ENCODE peak calls at places on chromosomes 4 and X, in six cellular contexts. One of them, this sample, is unnamed.

GRCh38 chr4:60249784-60250183 is 950.3 kb upstream of the ADGRL3 start:
- DNase-seq in HepG2: no peak
- DNase-seq in K562: no peak
- DNase-seq in H1: no peak
- DNase-seq in GM12891: no peak
- DNase-seq in GM12878: no peak
- DNase-seq in this sample: no peak

GRCh38 chr4:6017800-6018199 is 431 bp downstream of the C4orf50 start:
- DNase-seq in HepG2: no peak
- DNase-seq in K562: no peak
- DNase-seq in GM12891: no peak
- DNase-seq in H1: no peak
- DNase-seq in GM12878: no peak
- DNase-seq in this sample: no peak

GRCh38 chrX:129706395-129707072 is 32.2 kb upstream of the XPNPEP2 start:
- DNase-seq in H1: no peak
- DNase-seq in HepG2: no peak
- DNase-seq in K562: no peak
- DNase-seq in GM12891: no peak
- DNase-seq in GM12878: no peak
- DNase-seq in this sample: no peak

GRCh38 chrX:13239272-13239671 is 80.6 kb downstream of the ATXN3L start:
- DNase-seq in H1: no peak
- DNase-seq in GM12891: no peak
- DNase-seq in K562: no peak
- DNase-seq in GM12878: no peak
- DNase-seq in HepG2: no peak
- DNase-seq in this sample: no peak

GRCh38 chr4:174522183-174523002 is at the start of gene HPGD:
- DNase-seq in HepG2: no peak
- DNase-seq in K562: peak
- DNase-seq in H1: peak
- DNase-seq in GM12891: peak
- DNase-seq in GM12878: no peak
- DNase-seq in this sample: no peak

GRCh38 chr4:73343432-73343831 is 60.7 kb upstream of the ALB start:
- DNase-seq in H1: no peak
- DNase-seq in GM12878: no peak
- DNase-seq in K562: no peak
- DNase-seq in GM12891: no peak
- DNase-seq in HepG2: peak
- DNase-seq in this sample: no peak

GRCh38 chr4:16123356-16124084 is 39.7 kb upstream of the PROM1 start:
- DNase-seq in H1: no peak
- DNase-seq in K562: no peak
- DNase-seq in GM12891: no peak
- DNase-seq in GM12878: no peak
- DNase-seq in HepG2: no peak
- DNase-seq in this sample: no peak

GRCh38 chrX:130085551-130085986 is 24.7 kb downstream of the ELF4 start:
- DNase-seq in HepG2: no peak
- DNase-seq in H1: no peak
- DNase-seq in GM12891: no peak
- DNase-seq in K562: no peak
- DNase-seq in GM12878: no peak
- DNase-seq in this sample: no peak

GRCh38 chrX:31224321-31225012 is 152.6 kb upstream of the FTHL17 start:
- DNase-seq in GM12891: no peak
- DNase-seq in K562: no peak
- DNase-seq in GM12878: no peak
- DNase-seq in HepG2: no peak
- DNase-seq in H1: no peak
- DNase-seq in this sample: no peak

GRCh38 chr4:180041576-180041975 is 2201.6 kb upstream of the TENM3 start:
- DNase-seq in K562: no peak
- DNase-seq in HepG2: peak
- DNase-seq in GM12891: no peak
- DNase-seq in H1: no peak
- DNase-seq in GM12878: no peak
- DNase-seq in this sample: no peak

GRCh38 chr4:159012381-159012780 is 90.5 kb upstream of the RAPGEF2 start:
- DNase-seq in K562: no peak
- DNase-seq in GM12891: no peak
- DNase-seq in HepG2: no peak
- DNase-seq in GM12878: no peak
- DNase-seq in H1: no peak
- DNase-seq in this sample: no peak

GRCh38 chrX:22272613-22273012 is at the start of gene CBLL2:
- DNase-seq in HepG2: no peak
- DNase-seq in H1: no peak
- DNase-seq in K562: no peak
- DNase-seq in GM12891: no peak
- DNase-seq in GM12878: no peak
- DNase-seq in this sample: no peak

GRCh38 chr4:5921578-5921977 is 28.7 kb upstream of the CRMP1 start:
- DNase-seq in HepG2: no peak
- DNase-seq in K562: no peak
- DNase-seq in GM12878: no peak
- DNase-seq in GM12891: no peak
- DNase-seq in H1: no peak
- DNase-seq in this sample: no peak

GRCh38 chr4:175376287-175376977 is 435.6 kb downstream of the GPM6A start:
- DNase-seq in K562: no peak
- DNase-seq in H1: no peak
- DNase-seq in GM12891: no peak
- DNase-seq in GM12878: no peak
- DNase-seq in HepG2: no peak
- DNase-seq in this sample: no peak

GRCh38 chrX:29024813-29025342 is 437.6 kb downstream of the IL1RAPL1 start:
- DNase-seq in GM12891: no peak
- DNase-seq in H1: no peak
- DNase-seq in GM12878: no peak
- DNase-seq in K562: no peak
- DNase-seq in HepG2: no peak
- DNase-seq in this sample: no peak

GRCh38 chr4:683982-684571 is 4.9 kb downstream of the SLC49A3 start:
- DNase-seq in K562: peak
- DNase-seq in HepG2: peak
- DNase-seq in H1: peak
- DNase-seq in GM12891: no peak
- DNase-seq in GM12878: no peak
- DNase-seq in this sample: no peak

GRCh38 chr4:55865228-55865806 is 11.9 kb downstream of the EXOC1 start:
- DNase-seq in K562: no peak
- DNase-seq in GM12878: no peak
- DNase-seq in GM12891: no peak
- DNase-seq in H1: no peak
- DNase-seq in HepG2: no peak
- DNase-seq in this sample: no peak

GRCh38 chr4:13160906-13161305 is 323.2 kb downstream of the RAB28 start:
- DNase-seq in HepG2: no peak
- DNase-seq in GM12891: no peak
- DNase-seq in K562: no peak
- DNase-seq in GM12878: no peak
- DNase-seq in H1: no peak
- DNase-seq in this sample: no peak

GRCh38 chr4:48603366-48604003 is 113.4 kb downstream of the ZAR1 start:
- DNase-seq in HepG2: peak
- DNase-seq in K562: no peak
- DNase-seq in H1: no peak
- DNase-seq in GM12891: no peak
- DNase-seq in GM12878: no peak
- DNase-seq in this sample: no peak

GRCh38 chr4:117777721-117778120 is 256.6 kb upstream of the NDST3 start:
- DNase-seq in H1: no peak
- DNase-seq in HepG2: no peak
- DNase-seq in K562: no peak
- DNase-seq in GM12891: no peak
- DNase-seq in GM12878: no peak
- DNase-seq in this sample: no peak

DNA sequence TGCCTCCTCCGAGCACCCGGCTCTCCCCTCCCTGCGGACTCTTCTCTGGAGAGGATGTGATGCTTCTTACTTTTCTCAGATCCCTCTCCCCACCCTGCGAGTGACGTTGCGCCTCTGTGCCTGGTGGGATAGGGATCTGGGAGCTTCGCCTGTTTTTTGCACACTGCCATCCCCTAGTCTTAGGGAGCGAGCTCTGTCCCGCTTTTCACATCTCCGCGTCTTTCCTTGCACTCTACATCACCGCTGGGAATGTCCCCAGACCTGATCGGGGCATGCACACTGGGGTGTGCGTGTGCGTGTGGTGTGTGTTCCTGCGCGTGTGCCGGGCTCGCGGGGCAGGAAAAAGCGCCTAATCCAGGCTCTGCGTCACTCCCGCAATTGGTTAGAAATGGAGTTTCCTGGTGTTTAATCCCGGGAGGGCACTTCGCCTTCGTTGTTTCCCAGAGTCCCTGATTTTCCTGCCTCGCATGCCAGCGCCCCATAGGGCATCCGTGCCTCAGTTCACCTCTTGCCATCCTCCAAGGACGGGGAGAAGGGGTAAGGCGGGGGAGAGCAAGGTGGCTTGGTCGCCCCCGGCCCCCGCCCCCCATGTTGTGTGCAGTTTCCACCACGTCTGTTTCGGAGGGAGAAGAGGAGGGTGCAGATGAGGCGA is 909 bp upstream of the TBC1D1 start:
- DNase-seq in GM12891: no peak
- DNase-seq in K562: no peak
- DNase-seq in GM12878: no peak
- DNase-seq in HepG2: no peak
- DNase-seq in H1: peak
- DNase-seq in this sample: no peak
- TF ChIP-seq POLR2A in GM12891: no peak
- TF ChIP-seq POLR2A in K562: no peak
- TF ChIP-seq POLR2A in GM12878: no peak
- TF ChIP-seq POLR2A in HepG2: no peak
- TF ChIP-seq POLR2A in H1: no peak
- TF ChIP-seq POLR2A in this sample: no peak

GRCh38 chr4:123446791-123447474 is 50.3 kb downstream of the SPRY1 start:
- DNase-seq in HepG2: peak
- DNase-seq in GM12878: no peak
- DNase-seq in K562: no peak
- DNase-seq in GM12891: no peak
- DNase-seq in H1: no peak
- DNase-seq in this sample: no peak

GRCh38 chr4:123443401-123444297 is 47.1 kb downstream of the SPRY1 start:
- DNase-seq in GM12891: no peak
- DNase-seq in HepG2: no peak
- DNase-seq in H1: no peak
- DNase-seq in GM12878: peak
- DNase-seq in K562: no peak
- DNase-seq in this sample: no peak

GRCh38 chr4:123449362-123449761 is 52.8 kb downstream of the SPRY1 start:
- DNase-seq in H1: no peak
- DNase-seq in HepG2: no peak
- DNase-seq in GM12891: no peak
- DNase-seq in K562: no peak
- DNase-seq in GM12878: no peak
- DNase-seq in this sample: no peak

GRCh38 chr4:123449780-123450179 is 53.2 kb downstream of the SPRY1 start:
- DNase-seq in K562: no peak
- DNase-seq in GM12878: peak
- DNase-seq in GM12891: no peak
- DNase-seq in HepG2: peak
- DNase-seq in H1: no peak
- DNase-seq in this sample: no peak

GRCh38 chr4:123444298-123444731 is 47.7 kb downstream of the SPRY1 start:
- DNase-seq in GM12891: no peak
- DNase-seq in H1: peak
- DNase-seq in K562: peak
- DNase-seq in GM12878: peak
- DNase-seq in HepG2: peak
- DNase-seq in this sample: no peak
- TF ChIP-seq TAF1 in GM12891: no peak
- TF ChIP-seq TAF1 in H1: peak
- TF ChIP-seq TAF1 in K562: no peak
- TF ChIP-seq TAF1 in GM12878: no peak
- TF ChIP-seq TAF1 in HepG2: peak
- TF ChIP-seq TAF1 in this sample: no peak

GRCh38 chr4:83285022-83285387 is 407 bp upstream of the COQ2 start:
- DNase-seq in HepG2: no peak
- DNase-seq in GM12878: no peak
- DNase-seq in K562: peak
- DNase-seq in GM12891: no peak
- DNase-seq in H1: no peak
- DNase-seq in this sample: no peak

GRCh38 chr4:83282049-83282535 is 2.5 kb downstream of the COQ2 start:
- DNase-seq in H1: peak
- DNase-seq in K562: peak
- DNase-seq in GM12891: no peak
- DNase-seq in GM12878: no peak
- DNase-seq in HepG2: peak
- DNase-seq in this sample: no peak

GRCh38 chr4:83281326-83281725 is 3.3 kb downstream of the COQ2 start:
- DNase-seq in HepG2: no peak
- DNase-seq in GM12878: no peak
- DNase-seq in K562: no peak
- DNase-seq in H1: no peak
- DNase-seq in GM12891: no peak
- DNase-seq in this sample: no peak

DNA sequence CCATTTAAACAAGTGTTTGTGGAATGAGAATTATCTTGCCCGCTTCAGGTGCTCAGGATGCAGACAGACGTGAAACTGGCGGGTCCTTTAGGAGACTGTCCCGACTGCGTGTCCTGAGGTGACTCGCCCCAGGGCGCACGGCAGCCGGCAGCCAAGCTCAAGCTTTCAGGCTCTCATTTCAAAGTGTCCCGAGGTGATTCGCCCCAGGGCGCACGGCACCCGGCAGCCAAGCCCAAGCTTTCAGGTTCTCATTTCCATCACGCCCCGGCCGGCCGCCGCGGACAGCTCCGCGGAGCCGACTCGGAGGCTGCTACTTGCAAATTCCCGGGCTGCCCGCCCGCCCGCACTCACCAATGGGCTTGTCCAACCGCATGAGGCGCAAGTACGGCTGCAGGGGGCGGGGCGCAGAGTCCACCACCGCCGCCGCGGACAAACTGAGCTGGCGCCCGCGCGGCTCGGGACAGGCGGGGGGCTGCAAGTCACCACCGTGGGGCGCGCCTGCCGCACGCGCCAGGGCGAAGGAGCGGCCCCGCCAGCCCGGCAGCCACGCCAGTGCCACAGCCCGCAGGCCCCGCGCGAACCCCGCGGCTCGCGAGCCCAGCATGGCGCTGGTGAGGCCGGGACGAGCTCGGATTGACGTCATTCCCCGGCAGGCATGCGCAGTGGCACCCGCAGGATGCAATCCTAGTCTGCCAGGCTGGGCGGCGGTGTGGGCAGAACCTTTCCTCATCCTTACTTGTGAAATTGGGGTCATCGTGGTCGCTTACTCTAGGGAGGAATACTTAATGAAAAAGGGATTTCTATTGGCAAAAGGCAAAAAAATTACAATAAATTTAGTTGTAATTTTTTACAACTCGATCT is at the start of gene COQ2:
- DNase-seq in GM12891: peak
- DNase-seq in GM12878: no peak
- DNase-seq in K562: peak
- DNase-seq in H1: peak
- DNase-seq in HepG2: peak
- DNase-seq in this sample: peak
- TF ChIP-seq POLR2A in GM12891: peak
- TF ChIP-seq POLR2A in GM12878: peak
- TF ChIP-seq POLR2A in K562: peak
- TF ChIP-seq POLR2A in H1: peak
- TF ChIP-seq POLR2A in HepG2: peak
- TF ChIP-seq POLR2A in this sample: peak

GRCh38 chr4:77015390-77015789 is 60.4 kb downstream of the CCNI start:
- DNase-seq in HepG2: no peak
- DNase-seq in GM12878: no peak
- DNase-seq in GM12891: no peak
- DNase-seq in K562: no peak
- DNase-seq in H1: no peak
- DNase-seq in this sample: no peak
- TF ChIP-seq TAF1 in HepG2: no peak
- TF ChIP-seq TAF1 in GM12878: no peak
- TF ChIP-seq TAF1 in GM12891: no peak
- TF ChIP-seq TAF1 in K562: no peak
- TF ChIP-seq TAF1 in H1: no peak
- TF ChIP-seq TAF1 in this sample: no peak

This sample was measured in GM12892.